ENCODE peak calls at places on chromosome 6, in six cellular contexts. P is spleen, S is uterus, T is upper lobe of left lung, I is IMR-90, Y is adrenal gland. A is an unnamed sample.

GRCh38 chr6:132084811-132085509 is 133.8 kb upstream of the CCN2 start:
- DNase-seq in P (no peak), S (no peak), T (no peak), I (peak), Y (no peak), A (no peak)

GRCh38 chr6:28281288-28282064 is at the start of gene PGBD1:
- DNase-seq in P (peak), S (peak), T (peak), I (peak), Y (peak), A (peak)

GRCh38 chr6:75551367-75551952 is 50.2 kb upstream of the SENP6 start:
- DNase-seq in P (no peak), S (no peak), T (no peak), I (no peak), Y (no peak), A (no peak)

GRCh38 chr6:22825210-22825609 is 255.8 kb downstream of the HDGFL1 start:
- DNase-seq in P (no peak), S (no peak), T (no peak), I (no peak), Y (no peak), A (no peak)

GRCh38 chr6:160071805-160072687 is 49.6 kb upstream of the SLC22A1 start:
- DNase-seq in P (no peak), S (no peak), T (no peak), I (no peak), Y (no peak), A (no peak)

GRCh38 chr6:38649744-38650143 is 10.0 kb upstream of the BTBD9 start:
- DNase-seq in P (no peak), S (no peak), T (no peak), I (no peak), Y (no peak), A (no peak)

GRCh38 chr6:163404825-163405265 is 9.7 kb upstream of the QKI start:
- DNase-seq in P (peak), S (peak), T (peak), I (no peak), Y (peak), A (no peak)

GRCh38 chr6:125114248-125114858 is 39.2 kb upstream of the TPD52L1 start:
- DNase-seq in P (no peak), S (peak), T (no peak), I (peak), Y (peak), A (peak)

GRCh38 chr6:38168126-38168525 is 348.6 kb downstream of the ZFAND3 start:
- DNase-seq in P (no peak), S (no peak), T (no peak), I (no peak), Y (no peak), A (no peak)

GRCh38 chr6:11761744-11762620 is 16.6 kb downstream of the ADTRP start:
- DNase-seq in P (no peak), S (no peak), T (no peak), I (no peak), Y (no peak), A (no peak)

GRCh38 chr6:6085928-6086668 is 79.4 kb upstream of the NRN1 start:
- DNase-seq in P (no peak), S (no peak), T (no peak), I (no peak), Y (peak), A (peak)

GRCh38 chr6:136628996-136629395 is 78.8 kb upstream of the MAP7 start:
- DNase-seq in P (no peak), S (no peak), T (no peak), I (peak), Y (peak), A (no peak)

GRCh38 chr6:37474316-37474715 is 25.4 kb downstream of the CCDC167 start:
- DNase-seq in P (no peak), S (no peak), T (no peak), I (no peak), Y (no peak), A (no peak)

GRCh38 chr6:77822265-77822664 is 169.4 kb downstream of the MEI4 start:
- DNase-seq in P (no peak), S (no peak), T (no peak), I (no peak), Y (no peak), A (no peak)

GRCh38 chr6:113450061-113450465 is 407.1 kb upstream of the MARCKS start:
- DNase-seq in P (no peak), S (no peak), T (no peak), I (peak), Y (peak), A (no peak)

GRCh38 chr6:110999634-111000270 is 17.9 kb downstream of the RPF2 start:
- DNase-seq in P (no peak), S (no peak), T (no peak), I (peak), Y (no peak), A (no peak)

GRCh38 chr6:157492741-157493140 is 111.8 kb downstream of the ZDHHC14 start:
- DNase-seq in P (no peak), S (no peak), T (no peak), I (no peak), Y (no peak), A (no peak)

GRCh38 chr6:157490870-157491269 is 109.9 kb downstream of the ZDHHC14 start:
- DNase-seq in P (no peak), S (no peak), T (no peak), I (no peak), Y (no peak), A (no peak)

GRCh38 chr6:157492249-157492648 is 111.3 kb downstream of the ZDHHC14 start:
- DNase-seq in P (no peak), S (no peak), T (no peak), I (no peak), Y (no peak), A (no peak)

GRCh38 chr6:157493173-157493572 is 112.2 kb downstream of the ZDHHC14 start:
- DNase-seq in P (no peak), S (no peak), T (no peak), I (no peak), Y (no peak), A (no peak)

DNA sequence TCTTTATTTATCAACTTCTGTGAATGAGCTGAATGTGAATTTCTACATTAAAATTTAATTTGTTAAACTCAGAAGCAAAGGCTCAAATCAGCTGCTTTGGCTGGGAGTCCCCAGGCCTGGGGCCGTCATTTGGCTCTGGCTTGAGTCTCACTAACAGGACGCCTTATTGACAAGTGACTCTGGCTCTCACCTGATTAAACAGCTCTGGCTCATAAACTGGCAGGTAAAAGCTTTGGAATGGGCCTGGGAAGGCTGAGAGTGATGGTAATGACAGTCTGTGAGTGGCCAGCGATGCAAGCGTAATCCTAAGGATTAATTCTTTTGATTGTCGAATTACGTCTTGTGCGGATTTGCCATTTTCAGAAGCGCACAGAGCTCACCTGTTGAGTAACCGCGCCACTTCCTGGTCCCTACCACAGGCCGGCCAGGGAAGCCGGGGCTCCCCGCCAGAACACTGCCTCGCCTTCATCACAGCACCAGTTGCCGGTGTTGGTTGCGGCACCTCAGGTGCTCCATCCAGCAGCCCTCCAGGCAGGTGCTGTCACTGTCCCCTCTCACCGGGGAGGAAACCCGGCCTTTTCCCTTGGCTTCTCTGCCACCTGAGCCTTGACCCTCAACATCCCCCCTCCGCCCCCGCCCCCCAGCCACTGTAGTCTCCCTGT is 110.7 kb downstream of the ZDHHC14 start:
- DNase-seq in P (no peak), S (no peak), T (no peak), I (no peak), Y (no peak), A (no peak)
- TF ChIP-seq POLR2A in P (no peak), S (no peak), T (no peak), I (no peak), Y (no peak), A (no peak)

GRCh38 chr6:129340983-129341382 is 369.0 kb downstream of the ARHGAP18 start:
- DNase-seq in P (no peak), S (no peak), T (no peak), I (peak), Y (no peak), A (no peak)

GRCh38 chr6:129345890-129346289 is 364.1 kb downstream of the ARHGAP18 start:
- DNase-seq in P (no peak), S (no peak), T (no peak), I (peak), Y (no peak), A (no peak)

GRCh38 chr6:129338683-129339082 is 371.3 kb downstream of the ARHGAP18 start:
- DNase-seq in P (no peak), S (no peak), T (no peak), I (no peak), Y (no peak), A (no peak)

GRCh38 chr6:129346964-129347363 is 363.0 kb downstream of the ARHGAP18 start:
- DNase-seq in P (no peak), S (no peak), T (no peak), I (no peak), Y (no peak), A (no peak)

DNA sequence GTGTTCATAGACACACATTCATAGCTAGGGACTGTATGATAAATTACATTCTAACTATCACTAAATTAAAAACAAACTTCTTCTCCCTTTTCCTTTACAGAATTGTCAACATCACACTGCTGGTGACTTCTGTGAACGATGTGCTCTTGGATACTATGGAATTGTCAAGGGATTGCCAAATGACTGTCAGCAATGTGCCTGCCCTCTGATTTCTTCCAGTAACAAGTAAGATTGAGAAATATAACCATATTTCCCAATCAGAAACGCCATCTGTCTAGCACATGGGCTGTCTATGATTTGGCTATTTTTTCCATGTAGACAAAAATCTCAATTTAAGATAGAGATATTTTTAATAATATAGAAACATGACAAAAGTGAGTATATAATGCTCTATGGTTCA is 367.7 kb downstream of the ARHGAP18 start:
- DNase-seq in P (no peak), S (no peak), T (no peak), I (peak), Y (no peak), A (no peak)
- H3K27ac ChIP-seq in P (no peak), S (no peak), T (no peak), I (no peak), Y (no peak), A (no peak)

DNA sequence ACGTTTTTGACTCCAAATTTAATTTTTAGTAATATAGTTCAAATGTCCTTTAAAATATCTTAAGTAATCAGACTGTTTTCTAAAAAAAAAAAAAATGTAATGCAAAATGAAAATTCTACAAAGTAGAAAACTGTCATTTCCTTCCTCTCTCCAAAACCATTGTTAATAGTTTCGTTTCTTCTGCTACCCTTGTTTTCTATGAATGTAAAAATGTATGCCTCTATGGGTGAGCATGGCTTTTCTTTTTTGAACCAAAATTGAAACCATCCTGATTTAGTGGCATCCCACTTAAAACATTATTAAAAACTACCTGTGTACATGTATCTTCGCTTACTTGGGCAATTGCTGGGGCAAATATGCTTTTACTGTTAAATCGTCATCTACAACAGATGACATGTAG is 65.0 kb downstream of the UTRN start:
- DNase-seq in P (no peak), S (no peak), T (no peak), I (no peak), Y (no peak), A (no peak)
- H3K4me3 ChIP-seq in P (no peak), S (no peak), T (no peak), I (no peak), Y (no peak), A (no peak)

GRCh38 chr6:24720604-24721460 is 1.9 kb upstream of the C6orf62 start:
- DNase-seq in P (peak), S (peak), T (peak), I (peak), Y (peak), A (peak)

GRCh38 chr6:24721461-24722215 is 2.7 kb upstream of the C6orf62 start:
- DNase-seq in P (no peak), S (no peak), T (peak), I (peak), Y (peak), A (peak)

GRCh38 chr6:24720131-24720603 is 1.2 kb upstream of the C6orf62 start:
- DNase-seq in P (peak), S (peak), T (peak), I (peak), Y (peak), A (peak)

GRCh38 chr6:24718449-24719124 is 367 bp downstream of the C6orf62 start:
- DNase-seq in P (no peak), S (no peak), T (no peak), I (no peak), Y (no peak), A (no peak)

GRCh38 chr6:24719125-24719931 is at the start of gene C6orf62:
- DNase-seq in P (peak), S (peak), T (peak), I (peak), Y (peak), A (peak)
- TF ChIP-seq POLR2A in P (no peak), S (no peak), T (no peak), I (no peak), Y (no peak), A (peak)

DNA sequence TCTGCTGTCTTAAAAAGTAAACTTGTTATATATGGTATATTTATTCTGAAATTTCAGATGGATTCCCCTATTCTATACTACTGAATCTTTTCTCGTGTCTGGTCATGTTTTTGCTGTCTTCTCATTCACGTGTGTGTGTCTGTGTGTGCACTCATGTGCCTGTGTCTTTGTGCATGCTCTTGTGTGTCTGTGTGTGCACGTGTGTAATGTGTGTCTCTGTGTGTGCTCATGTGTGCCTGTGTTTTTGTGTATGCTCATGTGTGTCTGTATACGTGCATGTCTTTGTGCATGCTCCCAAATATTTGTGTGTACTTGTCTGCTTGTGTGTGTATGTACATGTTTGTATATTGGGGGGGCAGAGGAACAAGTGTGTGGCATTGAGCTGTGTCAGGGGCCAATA is 34.0 kb downstream of the PRR18 start:
- DNase-seq in P (no peak), S (no peak), T (no peak), I (no peak), Y (no peak), A (no peak)
- H3K27ac ChIP-seq in P (no peak), S (no peak), T (no peak), I (no peak), Y (no peak), A (no peak)

GRCh38 chr6:148347076-148348054 is 4.7 kb downstream of the SASH1 start:
- DNase-seq in P (no peak), S (no peak), T (no peak), I (no peak), Y (no peak), A (no peak)

GRCh38 chr6:148345578-148345977 is 2.9 kb downstream of the SASH1 start:
- DNase-seq in P (no peak), S (no peak), T (no peak), I (no peak), Y (no peak), A (no peak)

GRCh38 chr6:148343028-148343374 is 363 bp downstream of the SASH1 start:
- DNase-seq in P (peak), S (no peak), T (no peak), I (no peak), Y (peak), A (peak)

GRCh38 chr6:148343383-148343782 is 745 bp downstream of the SASH1 start:
- DNase-seq in P (no peak), S (no peak), T (no peak), I (no peak), Y (no peak), A (no peak)

GRCh38 chr6:148345176-148345575 is 2.5 kb downstream of the SASH1 start:
- DNase-seq in P (no peak), S (no peak), T (no peak), I (no peak), Y (no peak), A (no peak)
- H3K4me3 ChIP-seq in P (no peak), S (no peak), T (peak), I (no peak), Y (no peak), A (no peak)

A was measured in body of pancreas.